ENCODE peak calls at places on chromosomes 4 and X, in ten cellular contexts. T is GM03348, V is heart right ventricle, N is left ventricle myocardium superior, O is T follicular helper cell, Q is NCI-H2107, X is small intestine, P is iPS-NIHi11, K is T-cell, H is colonic mucosa. S is an unnamed sample.
A peak's percentile ranks its signal among the peaks of the same experiment; 100 is the strongest.

GRCh38 chr4:21596521-21596920 is 352.1 kb downstream of the KCNIP4 start:
- DNase-seq in N (no peak), X (no peak), T (no peak), P (no peak), K (no peak), V (no peak), H (no peak), O (no peak), Q (no peak), S (no peak)

GRCh38 chr4:87093443-87094123 is 126.8 kb downstream of the KLHL8 start:
- DNase-seq in H (peak; percentile 48), O (peak; percentile 6), T (peak; percentile 59), X (peak; percentile 51), V (peak; percentile 44), P (peak; percentile 70), K (peak; percentile 48), Q (no peak), N (no peak), S (peak; percentile 21)

GRCh38 chr4:184384056-184384809 is 90.1 kb downstream of the IRF2 start:
- DNase-seq in H (peak; percentile 63), T (peak; percentile 64), K (no peak), X (peak; percentile 90), O (no peak), Q (no peak), P (no peak), N (no peak), V (no peak), S (no peak)

GRCh38 chrX:12912786-12913185 is 6.4 kb downstream of the TLR8 start:
- DNase-seq in O (no peak), T (no peak), V (no peak), N (no peak), X (no peak), H (no peak), P (no peak), Q (no peak), K (no peak), S (no peak)

GRCh38 chr4:107708225-107708624 is 11.8 kb downstream of the PAPSS1 start:
- DNase-seq in N (no peak), P (peak; percentile 20), V (no peak), O (no peak), H (no peak), Q (no peak), T (no peak), X (no peak), K (no peak), S (no peak)

GRCh38 chr4:101972791-101973190 is 182.3 kb downstream of the BANK1 start:
- DNase-seq in T (no peak), X (no peak), Q (no peak), N (no peak), H (no peak), V (no peak), K (no peak), O (no peak), P (no peak), S (no peak)

GRCh38 chrX:98071331-98071730 is 1187.6 kb downstream of the RPA4 start:
- DNase-seq in N (no peak), O (no peak), Q (no peak), X (no peak), V (no peak), H (no peak), P (no peak), K (no peak), T (no peak), S (no peak)

GRCh38 chrX:8845060-8845459 is 43.9 kb upstream of the FAM9A start:
- DNase-seq in T (peak; percentile 30), X (no peak), H (no peak), P (no peak), V (no peak), O (no peak), N (no peak), K (no peak), Q (no peak), S (no peak)

GRCh38 chr4:7995866-7996265 is 56.2 kb upstream of the AFAP1 start:
- DNase-seq in H (no peak), K (no peak), O (no peak), X (no peak), Q (no peak), N (no peak), V (no peak), P (no peak), T (no peak), S (no peak)

GRCh38 chr4:128354205-128354821 is 66.7 kb upstream of the PGRMC2 start:
- DNase-seq in V (peak; percentile 33), X (peak; percentile 67), Q (no peak), O (no peak), H (no peak), N (no peak), K (no peak), P (peak; percentile 25), T (peak; percentile 79), S (no peak)

GRCh38 chr4:174522183-174523002 is at the start of gene HPGD:
- DNase-seq in V (peak; percentile 32), P (peak; percentile 48), O (no peak), T (peak; percentile 29), H (peak; percentile 78), Q (no peak), K (peak; percentile 79), X (peak; percentile 91), N (peak; percentile 61), S (peak; percentile 15)

GRCh38 chr4:181350578-181351420 is 892.4 kb upstream of the TENM3 start:
- DNase-seq in X (no peak), T (no peak), H (no peak), Q (no peak), N (no peak), K (no peak), O (no peak), P (peak; percentile 30), V (no peak), S (no peak)

GRCh38 chrX:118884552-118885138 is 61.0 kb downstream of the ZCCHC12 start:
- DNase-seq in N (no peak), X (no peak), H (peak; percentile 38), K (no peak), T (no peak), P (no peak), O (no peak), Q (no peak), V (no peak), S (no peak)

GRCh38 chrX:38312436-38312835 is 14.9 kb downstream of the RPGR start:
- DNase-seq in K (no peak), V (no peak), Q (no peak), N (no peak), P (no peak), X (no peak), H (no peak), T (peak; percentile 28), O (no peak), S (no peak)

GRCh38 chrX:103446665-103447302 is 70.4 kb downstream of the BEX3 start:
- DNase-seq in P (peak; percentile 47), N (no peak), H (no peak), O (no peak), K (no peak), X (no peak), Q (no peak), T (peak; percentile 11), V (no peak), S (no peak)

GRCh38 chrX:115560978-115561604 is at the start of gene PLS3:
- DNase-seq in N (peak; percentile 90), P (peak; percentile 88), K (no peak), T (peak; percentile 93), O (no peak), X (peak; percentile 55), H (peak; percentile 84), V (peak; percentile 89), Q (no peak), S (no peak)

GRCh38 chr4:149841686-149842085 is 26.0 kb upstream of the IQCM start:
- DNase-seq in P (no peak), T (no peak), K (no peak), X (no peak), O (no peak), H (no peak), Q (no peak), V (no peak), N (no peak), S (no peak)

GRCh38 chr4:184444215-184444952 is 30.0 kb downstream of the IRF2 start:
- DNase-seq in O (no peak), V (no peak), P (no peak), T (peak; percentile 74), X (no peak), K (no peak), H (no peak), Q (no peak), N (no peak), S (no peak)

GRCh38 chrX:56813318-56813837 is 84.3 kb downstream of the NBDY start:
- DNase-seq in Q (no peak), H (no peak), V (no peak), O (peak; percentile 26), X (no peak), P (no peak), K (peak; percentile 61), T (peak; percentile 62), N (no peak), S (peak; percentile 28)

GRCh38 chr4:153528705-153529493 is 62.7 kb downstream of the TMEM131L start:
- DNase-seq in O (no peak), V (no peak), X (no peak), T (no peak), Q (no peak), K (no peak), H (peak; percentile 10), P (no peak), N (no peak), S (no peak)

GRCh38 chrX:123756320-123756719 is 23.5 kb upstream of the THOC2 start:
- DNase-seq in K (no peak), N (no peak), O (no peak), T (peak; percentile 67), Q (no peak), P (no peak), X (no peak), V (no peak), H (no peak), S (no peak)

GRCh38 chr4:577499-578450 is 1.7 kb upstream of the TMEM271 start:
- DNase-seq in O (no peak), P (peak; percentile 61), N (no peak), K (no peak), Q (no peak), T (peak; percentile 52), X (peak; percentile 18), H (no peak), V (no peak), S (no peak)

GRCh38 chrX:107712231-107713204 is 63.1 kb downstream of the TSC22D3 start:
- DNase-seq in N (no peak), P (no peak), X (no peak), K (peak; percentile 45), H (no peak), O (peak; percentile 50), V (no peak), Q (no peak), T (peak; percentile 15), S (peak; percentile 45)

GRCh38 chrX:139739138-139739537 is 31.2 kb upstream of the MCF2 start:
- DNase-seq in H (no peak), K (no peak), T (peak; percentile 4), V (no peak), X (no peak), O (no peak), N (no peak), P (no peak), Q (no peak), S (no peak)

GRCh38 chr4:7634611-7635010 is 199.9 kb upstream of the PSAPL1 start:
- DNase-seq in T (no peak), X (no peak), P (no peak), V (no peak), O (no peak), N (no peak), Q (no peak), K (no peak), H (no peak), S (no peak)

GRCh38 chr4:25361253-25361652 is 15.8 kb upstream of the ANAPC4 start:
- DNase-seq in O (no peak), V (no peak), N (no peak), T (no peak), X (no peak), K (no peak), H (no peak), Q (no peak), P (no peak), S (no peak)

GRCh38 chr4:168221298-168221697 is 97.3 kb downstream of the DDX60 start:
- DNase-seq in P (no peak), Q (peak; percentile 12), V (no peak), T (peak; percentile 10), X (peak; percentile 4), H (no peak), N (no peak), O (no peak), K (no peak), S (no peak)

GRCh38 chrX:130716822-130717405 is 186.1 kb downstream of the ENOX2 start:
- DNase-seq in X (peak; percentile 8), Q (no peak), O (no peak), K (no peak), H (no peak), T (no peak), P (no peak), V (no peak), N (no peak), S (no peak)

S was measured in CD4-positive, alpha-beta T cell.